ENCODE peak calls at places on chromosomes 13 and 19, in seven cellular contexts. S is PC-3, H is upper lobe of right lung, U is lower lobe of right lung, Z is cardiac muscle cell, V is upper lobe of left lung, Y is neural progenitor cell. T is an unnamed sample.

GRCh38 chr13:109652536-109652935 is 133.8 kb downstream of the IRS2 start:
- DNase-seq in H (no peak), S (no peak), U (no peak), Y (no peak), V (no peak), Z (no peak), T (no peak)

GRCh38 chr19:30175987-30176386 is 196.2 kb upstream of the ZNF536 start:
- DNase-seq in V (no peak), Y (no peak), U (no peak), H (no peak), Z (no peak), S (no peak), T (no peak)

GRCh38 chr19:6806488-6806887 is 34.0 kb downstream of the VAV1 start:
- DNase-seq in S (peak), U (no peak), Y (no peak), Z (no peak), V (no peak), H (no peak), T (no peak)

GRCh38 chr19:3497757-3498515 is 2.5 kb downstream of the DOHH start:
- DNase-seq in U (no peak), V (no peak), Z (no peak), Y (no peak), S (no peak), H (no peak), T (no peak)

GRCh38 chr13:34507630-34508029 is 434.4 kb upstream of the NBEA start:
- DNase-seq in U (no peak), H (no peak), S (peak), V (no peak), Y (no peak), Z (no peak), T (no peak)

GRCh38 chr13:23748591-23748990 is 140.6 kb downstream of the MIPEP start:
- DNase-seq in U (no peak), S (peak), Y (no peak), V (no peak), H (no peak), Z (no peak), T (no peak)

GRCh38 chr19:5695649-5696195 is 5.6 kb downstream of the RPL36 start:
- DNase-seq in S (no peak), V (no peak), Z (no peak), H (no peak), Y (no peak), U (no peak), T (no peak)

GRCh38 chr13:109162248-109163051 is 533.0 kb downstream of the MYO16 start:
- DNase-seq in Z (no peak), S (peak), H (no peak), V (peak), Y (no peak), U (no peak), T (no peak)

GRCh38 chr13:27293873-27294515 is 23.4 kb downstream of the RASL11A start:
- DNase-seq in Y (no peak), Z (no peak), V (no peak), U (no peak), H (no peak), S (no peak), T (no peak)

GRCh38 chr19:1041272-1041834 is 1.4 kb downstream of the ABCA7 start:
- DNase-seq in Z (no peak), Y (no peak), V (no peak), U (no peak), S (no peak), H (no peak), T (no peak)

GRCh38 chr13:106532111-106532929 is 3.1 kb downstream of the EFNB2 start:
- DNase-seq in Z (peak), Y (peak), V (no peak), U (no peak), H (no peak), S (peak), T (no peak)

GRCh38 chr19:1295169-1296012 is 9.7 kb downstream of the EFNA2 start:
- DNase-seq in Y (peak), U (no peak), H (no peak), S (no peak), V (no peak), Z (peak), T (no peak)

GRCh38 chr19:6048348-6048747 is 62.0 kb downstream of the RFX2 start:
- DNase-seq in S (no peak), Z (no peak), U (no peak), Y (no peak), H (no peak), V (no peak), T (no peak)

GRCh38 chr19:54882758-54883157 is 8.7 kb downstream of the FCAR start:
- DNase-seq in Z (no peak), Y (no peak), H (no peak), V (no peak), U (no peak), S (peak), T (no peak)

GRCh38 chr19:45179063-45179847 is 671 bp downstream of the BLOC1S3 start:
- DNase-seq in S (peak), H (peak), V (no peak), Z (peak), U (peak), Y (peak), T (no peak)

GRCh38 chr13:54379461-54379860 is 1350.8 kb downstream of the OLFM4 start:
- DNase-seq in Y (no peak), H (no peak), V (no peak), Z (no peak), S (no peak), U (no peak), T (no peak)

GRCh38 chr13:24323036-24323738 is 13.8 kb downstream of the C1QTNF9 start:
- DNase-seq in S (no peak), Y (no peak), U (no peak), H (no peak), V (no peak), Z (no peak), T (no peak)

GRCh38 chr13:80359459-80360297 is 18.8 kb upstream of the SPRY2 start:
- DNase-seq in U (no peak), S (no peak), H (no peak), Y (peak), Z (peak), V (no peak), T (no peak)

GRCh38 chr19:41321600-41322270 is 11.8 kb downstream of the CCDC97 start:
- DNase-seq in V (peak), Y (peak), H (no peak), Z (peak), U (no peak), S (peak), T (no peak)

GRCh38 chr19:49150106-49150943 is 4.9 kb downstream of the HRC start:
- DNase-seq in Y (peak), Z (peak), V (peak), H (peak), S (peak), U (peak), T (no peak)

GRCh38 chr13:78121459-78122348 is 203.1 kb upstream of the EDNRB start:
- DNase-seq in Z (peak), H (no peak), U (no peak), Y (peak), V (peak), S (peak), T (no peak)

GRCh38 chr19:9903341-9903740 is 33.0 kb downstream of the OLFM2 start:
- DNase-seq in H (no peak), U (no peak), Y (no peak), Z (no peak), V (no peak), S (no peak), T (no peak)

GRCh38 chr19:13796301-13797057 is 1.2 kb downstream of the ZSWIM4 start:
- DNase-seq in Z (no peak), V (peak), S (peak), H (peak), Y (peak), U (peak), T (peak)

GRCh38 chr19:37973666-37974065 is 66.7 kb downstream of the SIPA1L3 start:
- DNase-seq in V (no peak), Z (no peak), Y (no peak), S (no peak), U (no peak), H (no peak), T (no peak)

GRCh38 chr19:57558525-57558924 is 1.1 kb downstream of the ZNF550 start:
- DNase-seq in H (no peak), Y (no peak), V (no peak), U (no peak), S (peak), Z (peak), T (no peak)

GRCh38 chr19:28021316-28022185 is 1191.4 kb downstream of the UQCRFS1 start:
- DNase-seq in H (no peak), S (no peak), Z (no peak), Y (no peak), V (no peak), U (no peak), T (no peak)
- H3K4me3 ChIP-seq in H (no peak), S (no peak), Z (no peak), Y (no peak), V (no peak), U (no peak), T (no peak)

DNA sequence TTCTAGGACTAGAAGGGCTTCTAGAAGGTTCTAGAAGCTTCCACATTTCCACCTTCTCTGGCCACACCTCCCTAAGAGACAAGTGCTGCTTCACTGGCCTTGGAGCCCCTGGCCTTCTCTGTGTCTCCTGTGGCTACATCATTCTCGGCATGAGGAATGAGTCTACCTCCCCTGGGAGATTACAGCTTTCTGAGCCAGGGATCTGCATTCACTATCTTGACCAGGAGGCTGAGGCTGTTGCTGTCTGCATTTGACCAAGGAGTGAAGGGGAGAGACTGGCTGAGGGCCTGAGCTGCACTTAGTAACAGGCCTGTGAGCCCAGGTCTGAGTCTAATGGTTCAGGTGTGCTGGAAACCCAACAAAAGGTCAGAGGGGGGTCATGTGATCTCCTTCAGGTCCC is 5.3 kb downstream of the CPAMD8 start:
- DNase-seq in S (no peak), V (no peak), Z (no peak), U (no peak), H (no peak), Y (no peak), T (no peak)
- H3K27ac ChIP-seq in S (no peak), V (peak), Z (no peak), U (peak), H (peak), Y (no peak), T (no peak)

DNA sequence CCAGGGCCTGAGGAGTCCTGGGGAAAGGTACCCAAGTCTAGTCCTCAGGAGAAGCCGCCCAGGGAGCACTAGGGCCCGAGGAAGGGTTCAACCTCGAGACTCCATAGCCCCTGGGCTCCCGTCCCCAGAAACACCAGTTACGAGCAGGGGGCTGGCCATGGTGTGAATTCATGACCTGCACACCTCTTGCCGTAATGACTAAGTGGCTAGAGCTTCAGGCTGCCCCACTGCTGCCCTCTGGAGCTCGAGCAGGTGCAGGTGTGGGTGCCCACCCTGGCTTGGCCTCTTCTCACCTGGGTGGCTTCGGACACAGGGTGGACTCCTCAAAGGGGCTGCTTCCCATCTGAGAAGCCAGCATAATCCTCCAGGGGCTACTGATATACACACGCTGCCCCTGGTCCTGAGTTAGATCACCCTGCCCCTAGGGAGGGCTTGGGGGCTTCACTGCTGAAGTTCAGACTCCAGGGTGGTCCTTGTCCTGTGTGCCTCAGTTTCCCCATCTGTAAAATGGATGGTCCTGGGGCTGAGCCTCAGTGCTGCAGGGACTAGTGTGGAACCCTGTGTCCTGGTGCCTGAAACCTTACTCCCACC is 13.6 kb downstream of the SPC24 start:
- DNase-seq in U (no peak), V (no peak), H (peak), Z (no peak), S (peak), Y (no peak), T (no peak)
- TF ChIP-seq CTCF in U (peak), V (no peak), H (peak), Z (no peak), S (peak), Y (no peak), T (no peak)

GRCh38 chr19:36876993-36877938 is 26.6 kb downstream of the ZNF345 start:
- DNase-seq in U (no peak), H (no peak), Z (no peak), Y (no peak), S (no peak), V (no peak), T (no peak)
- H3K4me3 ChIP-seq in U (no peak), H (no peak), Z (no peak), Y (no peak), S (no peak), V (no peak), T (peak)

GRCh38 chr19:15299568-15300409 is 32.5 kb downstream of the BRD4 start:
- DNase-seq in V (no peak), U (no peak), H (peak), Y (no peak), S (no peak), Z (no peak), T (no peak)

GRCh38 chr19:15297416-15298224 is 34.7 kb downstream of the BRD4 start:
- DNase-seq in U (no peak), Y (no peak), V (peak), Z (no peak), H (peak), S (peak), T (no peak)

GRCh38 chr19:15300533-15301194 is 31.7 kb downstream of the BRD4 start:
- DNase-seq in Z (no peak), Y (no peak), H (no peak), S (no peak), V (no peak), U (no peak), T (no peak)

GRCh38 chr19:15296841-15297415 is 35.4 kb downstream of the BRD4 start:
- DNase-seq in Y (no peak), V (no peak), S (peak), Z (no peak), U (no peak), H (peak), T (no peak)

DNA sequence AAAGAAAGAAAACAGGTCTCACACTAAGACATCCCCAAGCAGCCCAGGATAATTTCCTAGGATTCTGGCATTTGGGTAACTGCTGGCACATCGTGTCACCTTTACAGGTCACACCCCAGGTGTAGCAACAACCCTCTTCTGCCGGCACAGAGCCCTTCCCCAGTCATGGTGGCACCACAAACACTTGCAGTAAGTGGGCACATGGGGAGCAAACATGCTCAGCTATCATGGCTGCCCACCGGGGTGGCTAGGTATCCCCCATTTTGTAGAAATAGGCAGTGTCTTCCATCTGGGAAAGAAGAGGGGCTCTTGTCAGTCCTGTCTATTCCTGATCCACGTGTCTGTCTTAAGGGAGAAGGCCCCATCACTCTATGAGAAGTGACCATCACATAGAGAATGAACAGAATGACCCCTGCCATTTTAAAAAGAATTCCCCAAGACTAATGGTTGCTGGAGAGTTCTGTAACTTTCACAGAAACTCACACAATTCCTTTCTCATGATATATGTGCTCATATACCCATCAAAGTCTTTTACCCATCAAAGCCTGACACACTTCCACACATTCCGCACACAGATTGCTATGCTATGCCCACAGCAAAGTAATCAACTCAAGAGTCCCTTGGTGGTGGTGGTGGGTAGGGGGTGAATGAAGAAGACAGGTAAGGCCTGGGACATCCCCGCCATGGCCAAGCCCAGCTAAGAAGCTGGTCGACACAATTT is 33.3 kb downstream of the BRD4 start:
- DNase-seq in H (peak), U (no peak), Z (no peak), Y (no peak), S (no peak), V (no peak), T (no peak)
- H3K27ac ChIP-seq in H (peak), U (peak), Z (peak), Y (no peak), S (no peak), V (peak), T (no peak)

GRCh38 chr19:47600246-47601179 is 8.4 kb upstream of the BICRA start:
- DNase-seq in Z (peak), H (peak), Y (peak), S (peak), V (peak), U (peak), T (peak)
- TF ChIP-seq CTCF in Z (no peak), H (no peak), Y (no peak), S (no peak), V (no peak), U (no peak), T (no peak)

GRCh38 chr19:52492201-52492960 is 35.1 kb upstream of the ZNF808 start:
- DNase-seq in H (no peak), V (no peak), U (peak), S (no peak), Z (peak), Y (peak), T (no peak)
- H3K4me3 ChIP-seq in H (peak), V (no peak), U (peak), S (no peak), Z (peak), Y (peak), T (peak)